ENCODE peak calls at places on chromosomes 2 and 18, in four cellular contexts. G, K, Z and P are unnamed samples.

GRCh38 chr2:10620481-10620880 is 69.3 kb downstream of the NOL10 start:
- DNase-seq in Z (peak), K (no peak), G (no peak), P (no peak)

GRCh38 chr2:157257312-157258252 is at the start of gene GALNT5:
- DNase-seq in G (peak), K (no peak), Z (peak), P (no peak)

GRCh38 chr2:17813742-17814458 is 2.4 kb upstream of the MSGN1 start:
- DNase-seq in Z (no peak), K (no peak), G (peak), P (peak)

GRCh38 chr2:11787991-11788390 is 41.6 kb downstream of the LPIN1 start:
- DNase-seq in Z (no peak), G (no peak), K (no peak), P (no peak)

GRCh38 chr2:12720752-12721151 is 4.0 kb downstream of the TRIB2 start:
- DNase-seq in Z (no peak), K (no peak), G (no peak), P (no peak)

GRCh38 chr2:72603481-72603880 is 222.4 kb downstream of the EXOC6B start:
- DNase-seq in Z (no peak), K (no peak), G (no peak), P (no peak)

GRCh38 chr2:23271230-23271629 is 113.7 kb upstream of the KLHL29 start:
- DNase-seq in G (no peak), Z (no peak), K (no peak), P (no peak)

GRCh38 chr2:232779465-232779864 is 3.1 kb upstream of the KCNJ13 start:
- DNase-seq in Z (no peak), G (no peak), K (no peak), P (no peak)

GRCh38 chr2:230906471-230907230 is 18.4 kb downstream of the GPR55 start:
- DNase-seq in Z (no peak), G (peak), K (no peak), P (peak)

GRCh38 chr2:161825429-161825828 is 201.2 kb downstream of the SLC4A10 start:
- DNase-seq in G (no peak), Z (no peak), K (no peak), P (no peak)

GRCh38 chr2:31523871-31524492 is 56.8 kb downstream of the SRD5A2 start:
- DNase-seq in G (peak), Z (peak), K (no peak), P (peak)

GRCh38 chr18:69400253-69400975 is at the start of gene DOK6:
- DNase-seq in G (no peak), K (peak), Z (peak), P (peak)

GRCh38 chr18:28181616-28182015 is 4.7 kb upstream of the CDH2 start:
- DNase-seq in K (no peak), Z (no peak), G (no peak), P (no peak)

GRCh38 chr2:54083440-54083839 is 32.0 kb upstream of the ACYP2 start:
- DNase-seq in Z (no peak), K (no peak), G (no peak), P (no peak)

GRCh38 chr2:151664520-151664919 is 69.8 kb downstream of the NEB start:
- DNase-seq in Z (no peak), K (no peak), G (no peak), P (no peak)

GRCh38 chr2:240392084-240392947 is 43.1 kb upstream of the GPC1 start:
- DNase-seq in G (no peak), Z (no peak), K (no peak), P (peak)

GRCh38 chr2:101736861-101737291 is 39.4 kb downstream of the MAP4K4 start:
- DNase-seq in G (no peak), K (no peak), Z (peak), P (no peak)

GRCh38 chr2:233487748-233488345 is 78.7 kb downstream of the USP40 start:
- DNase-seq in Z (peak), G (no peak), K (no peak), P (no peak)

GRCh38 chr2:4219121-4219520 is 515.7 kb downstream of the DCDC2C start:
- DNase-seq in Z (no peak), G (no peak), K (no peak), P (no peak)

GRCh38 chr2:137221797-137222492 is 456.6 kb downstream of the THSD7B start:
- DNase-seq in Z (no peak), G (no peak), K (no peak), P (no peak)

GRCh38 chr2:162072181-162072702 is 1.8 kb downstream of the DPP4 start:
- DNase-seq in K (no peak), Z (peak), G (no peak), P (no peak)

GRCh38 chr2:164114937-164115336 is 379.1 kb upstream of the FIGN start:
- DNase-seq in G (no peak), Z (no peak), K (no peak), P (no peak)

GRCh38 chr2:199848323-199848722 is 2.7 kb downstream of the FTCDNL1 start:
- DNase-seq in G (no peak), Z (no peak), K (no peak), P (no peak)

GRCh38 chr2:236574424-236575145 is 5.0 kb downstream of the ACKR3 start:
- DNase-seq in K (no peak), G (no peak), Z (no peak), P (no peak)

GRCh38 chr2:55861733-55862132 is 61.8 kb downstream of the EFEMP1 start:
- DNase-seq in G (no peak), Z (peak), K (no peak), P (no peak)

GRCh38 chr2:24304098-24304497 is 56.2 kb downstream of the ITSN2 start:
- DNase-seq in K (peak), G (peak), Z (peak), P (peak)

GRCh38 chr2:53970095-53970897 is 497 bp downstream of the PSME4 start:
- DNase-seq in K (peak), Z (peak), G (peak), P (peak)

GRCh38 chr2:232315049-232315922 is 63.3 kb upstream of the ALPP start:
- DNase-seq in G (peak), K (no peak), Z (peak), P (peak)

GRCh38 chr2:105857076-105857740 is 112.5 kb downstream of the NCK2 start:
- DNase-seq in Z (no peak), K (no peak), G (no peak), P (peak)

GRCh38 chr2:9410108-9410507 is 13.2 kb downstream of the ITGB1BP1 start:
- DNase-seq in Z (no peak), G (no peak), K (no peak), P (no peak)

GRCh38 chr2:20542761-20543578 is 96.1 kb downstream of the RHOB start:
- DNase-seq in G (no peak), Z (peak), K (no peak), P (peak)

GRCh38 chr2:232604535-232604934 is 28.9 kb upstream of the EFHD1 start:
- DNase-seq in G (no peak), K (no peak), Z (no peak), P (peak)

GRCh38 chr2:144505245-144505801 is 14.6 kb downstream of the ZEB2 start:
- DNase-seq in G (no peak), K (no peak), Z (peak), P (no peak)

GRCh38 chr18:48859311-48860275 is 91.2 kb downstream of the SMAD7 start:
- DNase-seq in G (no peak), K (peak), Z (no peak), P (peak)

GRCh38 chr2:227455200-227455599 is 16.8 kb upstream of the AGFG1 start:
- DNase-seq in Z (no peak), G (no peak), K (no peak), P (no peak)

GRCh38 chr2:86297382-86298147 is 39.9 kb downstream of the REEP1 start:
- DNase-seq in K (no peak), Z (no peak), G (no peak), P (no peak)

GRCh38 chr2:119549236-119549635 is 5.0 kb downstream of the CFAP221 start:
- DNase-seq in G (no peak), K (no peak), Z (peak), P (no peak)

GRCh38 chr2:133642831-133643230 is 74.6 kb upstream of the NCKAP5 start:
- DNase-seq in G (no peak), K (no peak), Z (peak), P (no peak)

GRCh38 chr18:41266616-41267015 is 688.4 kb upstream of the PIK3C3 start:
- DNase-seq in Z (peak), K (no peak), G (no peak), P (no peak)

GRCh38 chr2:48383055-48383454 is 146.9 kb upstream of the STON1 start:
- DNase-seq in Z (no peak), K (no peak), G (no peak), P (no peak)
- H3K27ac ChIP-seq in Z (no peak), K (no peak), G (no peak), P (no peak)

GRCh38 chr18:58269931-58270330 is 225.9 kb downstream of the NEDD4L start:
- DNase-seq in Z (no peak), K (no peak), G (no peak), P (no peak)

GRCh38 chr18:58272779-58273500 is 228.9 kb downstream of the NEDD4L start:
- DNase-seq in Z (no peak), G (no peak), K (no peak), P (no peak)

GRCh38 chr18:58271770-58272169 is 227.7 kb downstream of the NEDD4L start:
- DNase-seq in G (no peak), K (no peak), Z (no peak), P (no peak)

GRCh38 chr18:58270396-58270795 is 226.4 kb downstream of the NEDD4L start:
- DNase-seq in K (no peak), Z (no peak), G (no peak), P (no peak)

GRCh38 chr18:58272209-58272608 is 228.2 kb downstream of the NEDD4L start:
- DNase-seq in G (no peak), K (no peak), Z (no peak), P (no peak)
- H3K27ac ChIP-seq in G (no peak), K (no peak), Z (no peak), P (no peak)

GRCh38 chr2:215313219-215313656 is 1.4 kb downstream of the ATIC start:
- DNase-seq in Z (no peak), K (no peak), G (no peak), P (no peak)
- H3K27ac ChIP-seq in Z (no peak), K (no peak), G (no peak), P (no peak)

DNA sequence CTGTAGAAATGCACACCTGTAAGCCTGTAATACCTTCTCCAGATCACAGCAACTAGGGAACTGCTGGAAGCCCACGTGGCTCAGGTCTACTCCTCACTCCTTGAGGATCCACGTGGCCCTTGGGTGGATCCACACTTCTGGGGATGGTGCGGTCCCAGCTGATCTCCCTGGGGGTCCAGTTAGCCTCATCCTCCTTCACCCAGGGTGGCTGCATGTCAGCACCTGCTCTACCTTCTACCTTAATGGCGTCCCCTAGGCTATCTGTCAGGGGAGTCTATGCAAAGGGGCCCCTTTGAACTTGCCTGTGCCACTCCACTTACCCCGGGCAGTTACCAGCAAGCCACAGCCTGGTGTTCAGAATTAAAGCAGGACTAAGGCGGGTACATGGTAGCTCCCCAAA is 284.7 kb downstream of the MYCN start:
- DNase-seq in Z (no peak), G (no peak), K (no peak), P (no peak)
- H3K27ac ChIP-seq in Z (no peak), G (no peak), K (no peak), P (no peak)